ENCODE peak calls at places on chromosomes 16 and 17, in four cellular contexts. W, K, I and Z are unnamed samples.

GRCh38 chr16:11639925-11640899 is 28.0 kb upstream of the SNN start:
- DNase-seq in I (peak), K (no peak), W (no peak), Z (peak)

GRCh38 chr16:70470927-70471341 is 16.5 kb downstream of the FCSK start:
- DNase-seq in K (peak), I (no peak), W (no peak), Z (peak)

GRCh38 chr16:69848635-69849545 is 86.8 kb downstream of the WWP2 start:
- DNase-seq in I (peak), K (no peak), W (no peak), Z (no peak)

GRCh38 chr17:67474081-67474661 is 97.1 kb downstream of the PITPNC1 start:
- DNase-seq in W (no peak), I (peak), K (no peak), Z (no peak)

GRCh38 chr17:58960068-58960467 is 146.6 kb downstream of the TRIM37 start:
- DNase-seq in I (no peak), W (no peak), K (no peak), Z (peak)

GRCh38 chr16:31472559-31473203 is 729 bp downstream of the TGFB1I1 start:
- DNase-seq in W (no peak), K (no peak), I (peak), Z (peak)

GRCh38 chr16:59665618-59666220 is 931.6 kb upstream of the GOT2 start:
- DNase-seq in K (no peak), W (no peak), I (no peak), Z (no peak)

GRCh38 chr17:13599808-13600398 is 1.8 kb downstream of the HS3ST3A1 start:
- DNase-seq in I (no peak), W (no peak), K (no peak), Z (no peak)

GRCh38 chr17:56744721-56745120 is 89.0 kb downstream of the C17orf67 start:
- DNase-seq in I (no peak), W (no peak), K (no peak), Z (no peak)

GRCh38 chr17:56351675-56352074 is 198.4 kb downstream of the ANKFN1 start:
- DNase-seq in W (no peak), I (no peak), K (no peak), Z (no peak)

GRCh38 chr17:72916991-72917390 is 175.5 kb downstream of the SLC39A11 start:
- DNase-seq in W (no peak), I (no peak), K (no peak), Z (no peak)

GRCh38 chr17:17682737-17683675 is 1.7 kb downstream of the RAI1 start:
- DNase-seq in K (peak), I (peak), W (no peak), Z (no peak)

GRCh38 chr16:71746442-71747046 is 22.0 kb upstream of the PHLPP2 start:
- DNase-seq in K (no peak), I (no peak), W (no peak), Z (peak)

GRCh38 chr16:30628628-30629342 is 18.6 kb upstream of the ZNF689 start:
- DNase-seq in K (peak), I (peak), W (peak), Z (peak)

GRCh38 chr17:41492771-41493170 is 3.1 kb upstream of the KRT36 start:
- DNase-seq in K (no peak), I (no peak), W (no peak), Z (no peak)

GRCh38 chr17:49557204-49558024 is 18.3 kb upstream of the NXPH3 start:
- DNase-seq in W (no peak), K (no peak), I (no peak), Z (no peak)

GRCh38 chr16:81994485-81994884 is 16.8 kb downstream of the SDR42E1 start:
- DNase-seq in W (no peak), K (no peak), I (no peak), Z (no peak)

GRCh38 chr17:12545877-12546513 is 119.7 kb upstream of the MYOCD start:
- DNase-seq in I (peak), W (peak), K (no peak), Z (peak)

GRCh38 chr16:30437511-30438046 is 7.7 kb upstream of the DCTPP1 start:
- DNase-seq in W (no peak), I (no peak), K (no peak), Z (no peak)

GRCh38 chr16:4924593-4925378 is 12.2 kb downstream of the PPL start:
- DNase-seq in K (no peak), W (no peak), I (no peak), Z (no peak)

GRCh38 chr16:27208809-27209208 is 5.5 kb downstream of the KDM8 start:
- DNase-seq in W (no peak), K (no peak), I (no peak), Z (no peak)

GRCh38 chr16:23026777-23027362 is 122.4 kb downstream of the USP31 start:
- DNase-seq in K (peak), I (no peak), W (no peak), Z (peak)

GRCh38 chr16:27102701-27103575 is 36.2 kb downstream of the C16orf82 start:
- DNase-seq in K (no peak), W (no peak), I (no peak), Z (no peak)

GRCh38 chr16:79947771-79948170 is 347.2 kb upstream of the MAF start:
- DNase-seq in I (no peak), K (no peak), W (no peak), Z (no peak)

GRCh38 chr16:75080205-75081029 is 36.2 kb downstream of the LDHD start:
- DNase-seq in W (no peak), I (no peak), K (no peak), Z (no peak)

GRCh38 chr17:73189417-73190099 is 3.3 kb upstream of the COG1 start:
- DNase-seq in I (no peak), W (no peak), K (no peak), Z (peak)

GRCh38 chr17:41655611-41656111 is 31.3 kb upstream of the KRT17 start:
- DNase-seq in I (no peak), K (no peak), W (no peak), Z (no peak)

GRCh38 chr16:56422896-56423441 is 2.4 kb downstream of the AMFR start:
- DNase-seq in K (no peak), W (no peak), I (no peak), Z (no peak)

GRCh38 chr17:64130559-64131001 is 636 bp upstream of the ERN1 start:
- DNase-seq in K (no peak), W (peak), I (peak), Z (no peak)

GRCh38 chr16:25107466-25107792 is 4.1 kb upstream of the LCMT1 start:
- DNase-seq in K (no peak), W (no peak), I (no peak), Z (no peak)

GRCh38 chr17:17177186-17177585 is 28.9 kb downstream of the PLD6 start:
- DNase-seq in K (no peak), I (no peak), W (no peak), Z (no peak)

GRCh38 chr16:15457390-15457789 is 23.0 kb downstream of the BMERB1 start:
- DNase-seq in W (no peak), K (no peak), I (no peak), Z (no peak)

GRCh38 chr17:64982139-64982802 is 63.0 kb upstream of the LRRC37A3 start:
- DNase-seq in K (no peak), W (no peak), I (no peak), Z (no peak)

GRCh38 chr17:49901460-49902331 is 53.8 kb upstream of the TAC4 start:
- DNase-seq in K (peak), I (no peak), W (no peak), Z (no peak)

GRCh38 chr16:54366005-54366634 is 79.5 kb upstream of the IRX3 start:
- DNase-seq in W (no peak), I (no peak), K (no peak), Z (no peak)

GRCh38 chr17:82287013-82287848 is 13.7 kb upstream of the CSNK1D start:
- DNase-seq in I (no peak), K (no peak), W (no peak), Z (no peak)

GRCh38 chr17:75679706-75680201 is 12.6 kb downstream of the SAP30BP start:
- DNase-seq in K (no peak), W (no peak), I (peak), Z (no peak)

GRCh38 chr17:50256826-50257573 is 17.3 kb upstream of the TMEM92 start:
- DNase-seq in W (no peak), I (no peak), K (no peak), Z (no peak)

GRCh38 chr16:55133654-55134053 is 190.3 kb upstream of the IRX6 start:
- DNase-seq in I (no peak), K (no peak), W (no peak), Z (no peak)